ENCODE peak calls at places on chromosomes 5 and 9, in eight cellular contexts. G is NAMALWA; D is stimulated activated naive CD8-positive, alpha-beta T cell treated with anti-CD3 and anti-CD28 coated beads, Interleukin-15, amount 100 ng/mL, for 72 hours; N is stimulated activated CD4-positive, alpha-beta T cell treated with anti-CD3 and anti-CD28 coated beads, Interleukin-2, amount 100 ng/mL, for 48 hours; O is heart right ventricle; C is ascending aorta; E is ovary; L is activated CD4-positive, alpha-beta T cell treated with anti-CD3 and anti-CD28 coated beads, Interleukin-2, amount 50 U/mL, for 48 hours. R is an unnamed sample.

GRCh38 chr5:43631182-43631910 is 28.4 kb downstream of the NNT start:
- DNase-seq in G (peak; percentile 87), D (peak; percentile 19), N (peak; percentile 18), O (peak; percentile 65), C (peak; percentile 66), E (peak; percentile 22), L (peak; percentile 21), R (peak; percentile 60)

GRCh38 chr9:69468380-69468779 is 143.4 kb downstream of the ENTREP1 start:
- DNase-seq in G (no peak), D (no peak), N (no peak), O (no peak), C (no peak), E (no peak), L (no peak), R (no peak)

GRCh38 chr5:41240985-41241384 is 27.7 kb upstream of the C6 start:
- DNase-seq in G (no peak), D (no peak), N (no peak), O (no peak), C (no peak), E (no peak), L (no peak), R (no peak)

GRCh38 chr5:132022737-132023136 is 11.3 kb upstream of the ACSL6 start:
- DNase-seq in G (no peak), D (no peak), N (no peak), O (no peak), C (no peak), E (no peak), L (peak; percentile 69), R (no peak)

GRCh38 chr9:19551124-19551929 is 142.5 kb downstream of the ACER2 start:
- DNase-seq in G (no peak), D (no peak), N (no peak), O (no peak), C (no peak), E (no peak), L (no peak), R (no peak)

GRCh38 chr9:126822278-126822677 is 17.4 kb downstream of the ZBTB43 start:
- DNase-seq in G (no peak), D (no peak), N (no peak), O (no peak), C (no peak), E (no peak), L (no peak), R (no peak)

GRCh38 chr9:37917801-37918664 is 14.1 kb upstream of the SLC25A51 start:
- DNase-seq in G (no peak), D (no peak), N (no peak), O (no peak), C (no peak), E (no peak), L (no peak), R (no peak)

GRCh38 chr5:39274388-39275085 is 55.2 kb upstream of the FYB1 start:
- DNase-seq in G (peak; percentile 9), D (no peak), N (no peak), O (no peak), C (no peak), E (no peak), L (no peak), R (no peak)

GRCh38 chr5:16889203-16889971 is 46.7 kb downstream of the MYO10 start:
- DNase-seq in G (no peak), D (no peak), N (no peak), O (no peak), C (no peak), E (no peak), L (no peak), R (no peak)

GRCh38 chr9:89226076-89226475 is 47.5 kb upstream of the SHC3 start:
- DNase-seq in G (no peak), D (no peak), N (no peak), O (no peak), C (no peak), E (no peak), L (no peak), R (no peak)

GRCh38 chr5:16082982-16083381 is 96.6 kb downstream of the MARCHF11 start:
- DNase-seq in G (no peak), D (no peak), N (no peak), O (no peak), C (no peak), E (no peak), L (no peak), R (no peak)

GRCh38 chr5:34655354-34655991 is 655 bp upstream of the RAI14 start:
- DNase-seq in G (no peak), D (peak; percentile 8), N (peak; percentile 10), O (peak; percentile 38), C (peak; percentile 83), E (peak; percentile 46), L (peak; percentile 24), R (peak; percentile 58)

GRCh38 chr5:58999804-59000595 is 417.1 kb downstream of the RAB3C start:
- DNase-seq in G (peak; percentile 21), D (no peak), N (no peak), O (no peak), C (no peak), E (no peak), L (no peak), R (no peak)

GRCh38 chr5:38596997-38597396 is 40.6 kb upstream of the LIFR start:
- DNase-seq in G (no peak), D (no peak), N (no peak), O (no peak), C (no peak), E (no peak), L (no peak), R (no peak)

GRCh38 chr5:35357973-35358372 is 127.7 kb upstream of the PRLR start:
- DNase-seq in G (no peak), D (no peak), N (no peak), O (no peak), C (no peak), E (no peak), L (no peak), R (no peak)

GRCh38 chr5:82265052-82265451 is 13.1 kb downstream of the RPS23 start:
- DNase-seq in G (no peak), D (no peak), N (no peak), O (no peak), C (no peak), E (no peak), L (no peak), R (no peak)

GRCh38 chr5:55278778-55279177 is 28.7 kb downstream of the DHX29 start:
- DNase-seq in G (no peak), D (no peak), N (no peak), O (no peak), C (no peak), E (no peak), L (no peak), R (no peak)

GRCh38 chr9:129822825-129823162 is 1.1 kb downstream of the TOR1A start:
- DNase-seq in G (no peak), D (no peak), N (no peak), O (no peak), C (no peak), E (no peak), L (no peak), R (no peak)

GRCh38 chr5:82058710-82059109 is 86.9 kb downstream of the ATG10 start:
- DNase-seq in G (no peak), D (no peak), N (no peak), O (no peak), C (no peak), E (no peak), L (no peak), R (no peak)

GRCh38 chr9:97923529-97924108 is 1.3 kb upstream of the TRMO start:
- DNase-seq in G (peak; percentile 93), D (peak; percentile 71), N (peak; percentile 60), O (peak; percentile 84), C (peak; percentile 90), E (peak; percentile 71), L (peak; percentile 78), R (peak; percentile 42)

GRCh38 chr9:69996947-69997346 is 46.7 kb upstream of the MAMDC2 start:
- DNase-seq in G (no peak), D (no peak), N (no peak), O (peak; percentile 9), C (no peak), E (no peak), L (no peak), R (no peak)

GRCh38 chr9:89542461-89543021 is 44.6 kb upstream of the SEMA4D start:
- DNase-seq in G (peak; percentile 42), D (no peak), N (no peak), O (no peak), C (no peak), E (no peak), L (no peak), R (no peak)

GRCh38 chr9:124569942-124570341 is 62.7 kb upstream of the NR5A1 start:
- DNase-seq in G (no peak), D (no peak), N (no peak), O (no peak), C (no peak), E (no peak), L (no peak), R (no peak)

GRCh38 chr5:173018352-173018751 is 34.8 kb downstream of the ATP6V0E1 start:
- DNase-seq in G (no peak), D (no peak), N (no peak), O (no peak), C (peak; percentile 37), E (no peak), L (no peak), R (no peak)

GRCh38 chr9:21565137-21565536 is 83.0 kb upstream of the IFNE start:
- DNase-seq in G (no peak), D (no peak), N (no peak), O (no peak), C (no peak), E (no peak), L (no peak), R (no peak)

GRCh38 chr9:85163415-85163814 is 493.9 kb downstream of the NTRK2 start:
- DNase-seq in G (no peak), D (no peak), N (no peak), O (no peak), C (no peak), E (no peak), L (no peak), R (no peak)

GRCh38 chr9:34964458-34964857 is 6.4 kb downstream of the PHF24 start:
- DNase-seq in G (no peak), D (no peak), N (no peak), O (no peak), C (no peak), E (no peak), L (no peak), R (no peak)

R was measured in HuH-7.